ENCODE peak calls at places on chromosomes 5 and 9, in five cellular contexts. V is sigmoid colon, Y is K562, G is HepG2, S is spleen. O is an unnamed sample.

GRCh38 chr5:35319231-35320002 is 89.1 kb upstream of the PRLR start:
- DNase-seq in V (peak), S (no peak), G (no peak), Y (no peak), O (peak)

GRCh38 chr9:137075275-137075775 is 2.0 kb upstream of the UAP1L1 start:
- DNase-seq in G (no peak), V (no peak), Y (peak), S (no peak), O (no peak)

GRCh38 chr5:160312139-160312959 is at the start of gene CCNJL:
- DNase-seq in G (peak), V (no peak), Y (peak), S (peak), O (peak)

GRCh38 chr5:154176191-154176590 is 14.3 kb upstream of the GALNT10 start:
- DNase-seq in S (no peak), Y (no peak), V (no peak), G (no peak), O (no peak)

GRCh38 chr9:84300271-84300670 is 40.3 kb downstream of the SLC28A3 start:
- DNase-seq in S (no peak), Y (no peak), V (no peak), G (no peak), O (no peak)

GRCh38 chr5:91957671-91958070 is 574.6 kb upstream of the ARRDC3 start:
- DNase-seq in S (no peak), V (no peak), G (no peak), Y (no peak), O (no peak)

GRCh38 chr5:111299067-111299481 is 74.9 kb downstream of the CAMK4 start:
- DNase-seq in S (no peak), V (peak), G (peak), Y (no peak), O (no peak)

GRCh38 chr9:36396985-36397384 is 3.1 kb downstream of the RNF38 start:
- DNase-seq in V (no peak), S (no peak), Y (no peak), G (no peak), O (no peak)

GRCh38 chr5:96175090-96175489 is 213.4 kb upstream of the ELL2 start:
- DNase-seq in S (no peak), G (no peak), V (no peak), Y (no peak), O (no peak)

GRCh38 chr5:36334315-36334714 is 32.6 kb upstream of the RANBP3L start:
- DNase-seq in Y (no peak), G (no peak), S (no peak), V (no peak), O (no peak)

GRCh38 chr5:132060501-132061161 is at the start of gene IL3:
- DNase-seq in V (peak), G (no peak), Y (no peak), S (peak), O (no peak)

DNA sequence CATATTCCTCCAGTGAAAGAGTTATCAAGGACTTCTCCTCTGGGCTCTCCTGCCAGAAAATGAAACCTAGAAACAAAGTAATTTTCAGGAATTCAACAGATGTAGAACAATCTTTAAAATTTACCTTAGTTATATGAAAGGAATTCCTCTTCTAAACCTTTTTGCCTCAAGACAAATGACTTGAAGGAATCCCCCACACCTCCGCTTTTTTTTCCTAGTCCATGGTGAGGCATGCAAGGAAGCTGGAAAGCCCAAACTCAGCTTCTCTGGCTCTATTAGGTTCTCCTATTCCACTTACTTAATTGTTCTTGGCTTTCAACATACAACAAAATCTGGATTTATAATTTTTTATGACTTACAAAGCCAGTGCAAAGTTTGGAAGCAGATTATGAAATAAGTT is 27.2 kb downstream of the C6 start:
- DNase-seq in S (no peak), G (no peak), Y (no peak), V (no peak), O (no peak)
- H3K27ac ChIP-seq in S (no peak), G (no peak), Y (no peak), V (no peak), O (peak)

GRCh38 chr9:16708638-16709435 is 161.6 kb downstream of the BNC2 start:
- DNase-seq in S (no peak), G (no peak), V (no peak), Y (no peak), O (no peak)
- TF ChIP-seq POLR2AphosphoS5 in S (no peak), G (no peak), V (no peak), Y (no peak), O (no peak)

DNA sequence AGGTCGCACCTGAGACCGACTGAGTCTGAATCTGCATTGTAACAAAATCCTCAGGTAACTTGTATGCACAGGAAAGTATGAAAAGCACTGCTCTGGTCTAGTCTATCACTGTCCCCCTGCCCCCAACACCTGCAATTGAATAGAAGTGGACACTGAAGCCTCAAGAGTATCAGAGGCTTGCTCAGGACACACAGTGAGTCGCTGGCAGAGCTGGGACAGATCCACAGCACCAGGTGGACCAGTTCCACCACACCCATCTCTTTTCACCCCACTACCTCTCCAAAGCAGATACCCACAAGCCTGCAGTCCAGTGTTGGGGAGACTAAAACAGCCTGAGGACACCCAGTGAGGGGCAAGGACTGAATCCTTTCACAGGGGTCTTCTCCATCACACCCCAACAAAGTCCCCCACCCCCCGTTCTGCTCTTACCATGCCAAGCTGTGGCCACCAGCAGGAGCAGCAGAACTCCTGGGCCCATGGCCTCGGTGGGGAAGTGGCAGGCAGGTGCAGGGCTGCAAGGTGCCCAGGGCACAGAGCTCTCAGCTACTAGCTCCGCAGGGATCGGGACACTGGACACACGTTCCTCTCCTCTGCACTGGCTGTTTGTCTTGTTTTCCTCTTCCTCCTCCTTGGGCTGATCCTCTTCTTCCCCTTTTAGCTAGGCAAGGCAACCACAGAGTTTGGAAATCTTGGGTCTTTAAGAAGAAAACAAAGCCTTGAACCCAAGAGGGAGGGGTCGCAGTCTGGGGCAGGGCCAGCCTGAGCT is at the start of gene CSF1R:
- DNase-seq in V (no peak), Y (no peak), G (no peak), S (no peak), O (peak)
- TF ChIP-seq POLR2A in V (no peak), Y (no peak), G (no peak), S (no peak), O (no peak)

GRCh38 chr5:67222243-67223033 is 25.8 kb upstream of the CD180 start:
- DNase-seq in Y (no peak), G (no peak), S (no peak), V (no peak), O (no peak)

GRCh38 chr5:67215592-67216471 is 19.2 kb upstream of the CD180 start:
- DNase-seq in V (peak), G (peak), Y (peak), S (peak), O (peak)

DNA sequence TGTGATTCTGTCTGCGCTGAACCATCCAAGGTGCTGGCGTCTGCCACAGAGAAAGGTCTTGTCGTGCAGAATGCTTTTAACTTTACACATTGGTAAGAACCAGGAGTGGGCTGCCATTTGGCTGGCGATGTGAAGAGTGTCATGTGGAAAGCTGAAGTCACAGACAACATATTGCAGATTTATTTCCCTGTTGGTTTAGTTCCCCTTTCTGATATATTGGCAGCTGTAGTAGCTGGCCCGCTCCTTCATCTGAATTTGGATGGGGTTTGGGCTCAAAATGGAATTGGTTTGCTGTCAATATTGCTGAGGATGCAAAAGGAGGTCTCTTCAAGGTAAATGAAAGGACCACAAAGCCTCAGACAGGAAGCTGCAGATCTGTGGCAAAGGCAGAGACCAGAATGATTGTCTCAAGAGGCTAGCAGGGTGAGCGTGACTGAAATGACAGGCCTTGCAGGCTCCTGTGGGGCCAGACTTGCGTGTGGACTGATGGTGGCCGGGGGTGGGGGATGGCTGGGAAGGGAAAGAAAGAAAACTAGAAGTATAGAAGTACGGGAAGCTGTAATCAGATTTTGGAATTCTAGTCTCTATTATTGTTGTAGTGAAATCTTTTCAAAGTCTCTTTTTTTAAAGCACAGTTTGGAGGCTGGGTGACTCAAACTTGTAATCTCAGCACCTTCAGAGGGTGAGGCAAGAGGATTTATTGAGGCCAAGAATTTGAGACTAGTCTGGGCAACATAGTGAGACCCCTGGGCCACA is 25.1 kb upstream of the CD180 start:
- DNase-seq in S (peak), G (no peak), V (no peak), Y (no peak), O (no peak)
- H3K27ac ChIP-seq in S (peak), G (no peak), V (no peak), Y (no peak), O (no peak)

GRCh38 chr9:109351032-109351431 is 30.2 kb upstream of the EPB41L4B start:
- DNase-seq in G (no peak), Y (no peak), S (no peak), V (no peak), O (no peak)

GRCh38 chr9:109355564-109356297 is 34.9 kb upstream of the EPB41L4B start:
- DNase-seq in V (no peak), Y (no peak), S (no peak), G (no peak), O (no peak)

GRCh38 chr9:109349431-109349846 is 28.6 kb upstream of the EPB41L4B start:
- DNase-seq in Y (no peak), V (no peak), S (no peak), G (no peak), O (no peak)

DNA sequence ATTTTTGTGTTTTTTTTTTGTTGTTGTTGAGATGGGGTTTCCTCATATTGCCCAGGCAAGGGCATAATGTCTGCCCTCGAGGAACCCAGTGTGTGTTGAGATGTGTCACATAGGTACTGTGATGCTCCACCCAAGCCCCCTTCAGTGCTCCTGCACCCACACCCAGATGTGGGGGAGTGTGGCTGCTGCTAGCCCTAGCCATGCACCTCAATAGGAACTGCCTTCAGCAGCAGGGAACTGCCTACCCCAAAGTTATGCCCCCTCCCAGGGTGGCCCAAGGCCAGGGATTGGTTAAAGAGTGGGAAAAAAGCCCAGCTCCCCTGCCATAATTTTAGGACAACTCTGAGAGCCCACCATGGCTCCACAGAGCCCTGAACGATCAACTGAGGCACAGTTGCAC is 33.3 kb upstream of the EPB41L4B start:
- DNase-seq in G (no peak), V (no peak), Y (no peak), S (no peak), O (no peak)
- TF ChIP-seq POLR2AphosphoS5 in G (no peak), V (no peak), Y (no peak), S (no peak), O (no peak)

GRCh38 chr9:126587187-126588185 is 26.2 kb upstream of the LMX1B start:
- DNase-seq in V (peak), Y (no peak), G (peak), S (no peak), O (no peak)
- TF ChIP-seq POLR2A in V (no peak), Y (no peak), G (no peak), S (no peak), O (no peak)

GRCh38 chr5:107542831-107543231 is 127.9 kb downstream of the EFNA5 start:
- DNase-seq in G (peak), S (no peak), Y (no peak), V (peak), O (peak)

GRCh38 chr5:107544476-107544875 is 126.3 kb downstream of the EFNA5 start:
- DNase-seq in V (no peak), S (no peak), Y (no peak), G (no peak), O (no peak)

GRCh38 chr5:107541400-107541799 is 129.3 kb downstream of the EFNA5 start:
- DNase-seq in Y (no peak), S (no peak), G (no peak), V (no peak), O (no peak)

GRCh38 chr5:107543868-107544267 is 126.9 kb downstream of the EFNA5 start:
- DNase-seq in Y (no peak), S (no peak), V (no peak), G (no peak), O (no peak)

GRCh38 chr5:107542428-107542827 is 128.3 kb downstream of the EFNA5 start:
- DNase-seq in G (peak), V (peak), S (no peak), Y (no peak), O (peak)
- H3K27ac ChIP-seq in G (no peak), V (peak), S (no peak), Y (no peak), O (peak)

GRCh38 chr9:33131505-33132248 is 35.5 kb downstream of the B4GALT1 start:
- DNase-seq in S (no peak), Y (no peak), V (no peak), G (peak), O (no peak)

GRCh38 chr9:33130961-33131360 is 36.2 kb downstream of the B4GALT1 start:
- DNase-seq in Y (no peak), V (peak), S (peak), G (no peak), O (no peak)

GRCh38 chr9:33132249-33132772 is 34.8 kb downstream of the B4GALT1 start:
- DNase-seq in V (peak), G (no peak), Y (no peak), S (peak), O (no peak)

GRCh38 chr9:33135086-33135958 is 31.8 kb downstream of the B4GALT1 start:
- DNase-seq in Y (no peak), V (peak), G (no peak), S (peak), O (no peak)

DNA sequence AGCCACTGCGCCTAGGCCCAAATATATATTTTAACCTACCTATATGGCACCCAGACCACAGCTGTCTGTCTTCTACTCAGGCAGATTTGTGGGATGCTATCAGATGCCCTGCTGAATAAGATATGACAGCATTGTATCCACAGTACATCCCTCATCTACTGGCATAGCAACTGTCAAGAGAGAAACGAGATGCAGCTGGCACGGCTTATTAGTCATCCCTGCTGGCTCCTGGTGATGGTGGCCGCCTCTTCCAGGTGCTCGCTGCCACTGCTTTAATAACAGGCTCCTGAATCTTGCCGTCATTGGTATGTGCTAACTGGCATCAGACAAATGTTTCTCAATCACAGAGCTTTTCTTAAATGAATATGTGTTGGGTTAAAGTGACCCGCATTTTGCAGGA is 34.0 kb downstream of the B4GALT1 start:
- DNase-seq in V (peak), G (no peak), Y (no peak), S (peak), O (no peak)
- TF ChIP-seq POLR2AphosphoS5 in V (no peak), G (no peak), Y (no peak), S (no peak), O (no peak)